ENCODE peak calls at places on chromosomes 5 and 9, in seven cellular contexts. One of them, this sample, is unnamed.

GRCh38 chr9:8036914-8037524 is 237.4 kb upstream of the DMAC1 start:
- DNase-seq in fibroblast of pulmonary artery: no peak
- DNase-seq in stomach: no peak
- DNase-seq in lower lobe of right lung: no peak
- DNase-seq in GM12864: no peak
- DNase-seq in choroid plexus epithelial cell: no peak
- DNase-seq in PC-9: no peak
- DNase-seq in this sample: no peak

GRCh38 chr5:171762016-171762415 is 23.6 kb upstream of the SMIM23 start:
- DNase-seq in fibroblast of pulmonary artery: no peak
- DNase-seq in stomach: no peak
- DNase-seq in lower lobe of right lung: no peak
- DNase-seq in GM12864: no peak
- DNase-seq in choroid plexus epithelial cell: no peak
- DNase-seq in PC-9: no peak
- DNase-seq in this sample: no peak

GRCh38 chr9:91494751-91495150 is 71.1 kb upstream of the NFIL3 start:
- DNase-seq in fibroblast of pulmonary artery: no peak
- DNase-seq in stomach: no peak
- DNase-seq in lower lobe of right lung: no peak
- DNase-seq in GM12864: no peak
- DNase-seq in choroid plexus epithelial cell: no peak
- DNase-seq in PC-9: no peak
- DNase-seq in this sample: no peak

GRCh38 chr5:142716963-142717362 is 31.1 kb upstream of the FGF1 start:
- DNase-seq in fibroblast of pulmonary artery: peak
- DNase-seq in stomach: peak
- DNase-seq in lower lobe of right lung: no peak
- DNase-seq in GM12864: peak
- DNase-seq in choroid plexus epithelial cell: peak
- DNase-seq in PC-9: no peak
- DNase-seq in this sample: peak

GRCh38 chr9:107899961-107900330 is 410.4 kb upstream of the KLF4 start:
- DNase-seq in fibroblast of pulmonary artery: no peak
- DNase-seq in stomach: no peak
- DNase-seq in lower lobe of right lung: no peak
- DNase-seq in GM12864: no peak
- DNase-seq in choroid plexus epithelial cell: no peak
- DNase-seq in PC-9: no peak
- DNase-seq in this sample: no peak

GRCh38 chr9:122788831-122789230 is at the start of gene OR5C1:
- DNase-seq in fibroblast of pulmonary artery: no peak
- DNase-seq in stomach: no peak
- DNase-seq in lower lobe of right lung: no peak
- DNase-seq in GM12864: no peak
- DNase-seq in choroid plexus epithelial cell: no peak
- DNase-seq in PC-9: no peak
- DNase-seq in this sample: no peak

GRCh38 chr9:110065527-110065926 is 142.4 kb downstream of the C9orf152 start:
- DNase-seq in fibroblast of pulmonary artery: peak
- DNase-seq in stomach: no peak
- DNase-seq in lower lobe of right lung: no peak
- DNase-seq in GM12864: peak
- DNase-seq in choroid plexus epithelial cell: peak
- DNase-seq in PC-9: no peak
- DNase-seq in this sample: peak

GRCh38 chr5:119629339-119629738 is at the start of gene FAM170A:
- DNase-seq in fibroblast of pulmonary artery: no peak
- DNase-seq in stomach: no peak
- DNase-seq in lower lobe of right lung: no peak
- DNase-seq in GM12864: no peak
- DNase-seq in choroid plexus epithelial cell: no peak
- DNase-seq in PC-9: no peak
- DNase-seq in this sample: no peak

GRCh38 chr9:73595036-73595545 is 443.4 kb downstream of the ANXA1 start:
- DNase-seq in fibroblast of pulmonary artery: no peak
- DNase-seq in stomach: no peak
- DNase-seq in lower lobe of right lung: no peak
- DNase-seq in GM12864: no peak
- DNase-seq in choroid plexus epithelial cell: no peak
- DNase-seq in PC-9: no peak
- DNase-seq in this sample: no peak

GRCh38 chr5:106331415-106331814 is 1339.3 kb downstream of the EFNA5 start:
- DNase-seq in fibroblast of pulmonary artery: peak
- DNase-seq in stomach: no peak
- DNase-seq in lower lobe of right lung: no peak
- DNase-seq in GM12864: no peak
- DNase-seq in choroid plexus epithelial cell: peak
- DNase-seq in PC-9: no peak
- DNase-seq in this sample: peak

GRCh38 chr5:59506285-59506877 is 387.1 kb downstream of the PDE4D start:
- DNase-seq in fibroblast of pulmonary artery: peak
- DNase-seq in stomach: no peak
- DNase-seq in lower lobe of right lung: no peak
- DNase-seq in GM12864: no peak
- DNase-seq in choroid plexus epithelial cell: peak
- DNase-seq in PC-9: no peak
- DNase-seq in this sample: peak

GRCh38 chr5:91443028-91443427 is 59.9 kb upstream of the ARRDC3 start:
- DNase-seq in fibroblast of pulmonary artery: peak
- DNase-seq in stomach: no peak
- DNase-seq in lower lobe of right lung: no peak
- DNase-seq in GM12864: no peak
- DNase-seq in choroid plexus epithelial cell: no peak
- DNase-seq in PC-9: no peak
- DNase-seq in this sample: peak

GRCh38 chr5:76325326-76325725 is 77.8 kb upstream of the IQGAP2 start:
- DNase-seq in fibroblast of pulmonary artery: no peak
- DNase-seq in stomach: no peak
- DNase-seq in lower lobe of right lung: no peak
- DNase-seq in GM12864: no peak
- DNase-seq in choroid plexus epithelial cell: no peak
- DNase-seq in PC-9: no peak
- DNase-seq in this sample: no peak

GRCh38 chr9:10876333-10876732 is 263.5 kb upstream of the PTPRD start:
- DNase-seq in fibroblast of pulmonary artery: peak
- DNase-seq in stomach: no peak
- DNase-seq in lower lobe of right lung: no peak
- DNase-seq in GM12864: no peak
- DNase-seq in choroid plexus epithelial cell: peak
- DNase-seq in PC-9: no peak
- DNase-seq in this sample: peak

GRCh38 chr5:143693691-143694252 is 118.2 kb upstream of the HMHB1 start:
- DNase-seq in fibroblast of pulmonary artery: no peak
- DNase-seq in stomach: no peak
- DNase-seq in lower lobe of right lung: no peak
- DNase-seq in GM12864: peak
- DNase-seq in choroid plexus epithelial cell: peak
- DNase-seq in PC-9: no peak
- DNase-seq in this sample: peak

GRCh38 chr5:32027093-32027716 is 146.9 kb downstream of the GOLPH3 start:
- DNase-seq in fibroblast of pulmonary artery: no peak
- DNase-seq in stomach: no peak
- DNase-seq in lower lobe of right lung: no peak
- DNase-seq in GM12864: no peak
- DNase-seq in choroid plexus epithelial cell: peak
- DNase-seq in PC-9: no peak
- DNase-seq in this sample: no peak

GRCh38 chr9:83432104-83432627 is 106.0 kb downstream of the FRMD3 start:
- DNase-seq in fibroblast of pulmonary artery: peak
- DNase-seq in stomach: peak
- DNase-seq in lower lobe of right lung: peak
- DNase-seq in GM12864: no peak
- DNase-seq in choroid plexus epithelial cell: peak
- DNase-seq in PC-9: peak
- DNase-seq in this sample: peak

GRCh38 chr5:172035039-172035438 is 28.6 kb upstream of the FBXW11 start:
- DNase-seq in fibroblast of pulmonary artery: no peak
- DNase-seq in stomach: no peak
- DNase-seq in lower lobe of right lung: no peak
- DNase-seq in GM12864: peak
- DNase-seq in choroid plexus epithelial cell: no peak
- DNase-seq in PC-9: no peak
- DNase-seq in this sample: no peak

GRCh38 chr9:35774907-35775635 is 16.3 kb upstream of the NPR2 start:
- DNase-seq in fibroblast of pulmonary artery: peak
- DNase-seq in stomach: no peak
- DNase-seq in lower lobe of right lung: no peak
- DNase-seq in GM12864: no peak
- DNase-seq in choroid plexus epithelial cell: no peak
- DNase-seq in PC-9: no peak
- DNase-seq in this sample: no peak

GRCh38 chr5:124824637-124825158 is 78.3 kb upstream of the ZNF608 start:
- DNase-seq in fibroblast of pulmonary artery: peak
- DNase-seq in stomach: no peak
- DNase-seq in lower lobe of right lung: no peak
- DNase-seq in GM12864: no peak
- DNase-seq in choroid plexus epithelial cell: peak
- DNase-seq in PC-9: no peak
- DNase-seq in this sample: peak

GRCh38 chr9:16873131-16873787 is 2.8 kb upstream of the BNC2 start:
- DNase-seq in fibroblast of pulmonary artery: peak
- DNase-seq in stomach: no peak
- DNase-seq in lower lobe of right lung: no peak
- DNase-seq in GM12864: no peak
- DNase-seq in choroid plexus epithelial cell: peak
- DNase-seq in PC-9: no peak
- DNase-seq in this sample: peak

GRCh38 chr5:94391996-94392395 is 226.4 kb downstream of the KIAA0825 start:
- DNase-seq in fibroblast of pulmonary artery: no peak
- DNase-seq in stomach: no peak
- DNase-seq in lower lobe of right lung: no peak
- DNase-seq in GM12864: no peak
- DNase-seq in choroid plexus epithelial cell: no peak
- DNase-seq in PC-9: no peak
- DNase-seq in this sample: no peak

GRCh38 chr9:115107701-115108100 is 10.3 kb downstream of the TNC start:
- DNase-seq in fibroblast of pulmonary artery: no peak
- DNase-seq in stomach: peak
- DNase-seq in lower lobe of right lung: no peak
- DNase-seq in GM12864: no peak
- DNase-seq in choroid plexus epithelial cell: no peak
- DNase-seq in PC-9: no peak
- DNase-seq in this sample: no peak

GRCh38 chr5:177447066-177447610 is 524 bp downstream of the PRR7 start:
- DNase-seq in fibroblast of pulmonary artery: peak
- DNase-seq in stomach: peak
- DNase-seq in lower lobe of right lung: peak
- DNase-seq in GM12864: no peak
- DNase-seq in choroid plexus epithelial cell: peak
- DNase-seq in PC-9: peak
- DNase-seq in this sample: no peak

GRCh38 chr9:93121316-93122241 is 12.5 kb downstream of the NINJ1 start:
- DNase-seq in fibroblast of pulmonary artery: no peak
- DNase-seq in stomach: no peak
- DNase-seq in lower lobe of right lung: peak
- DNase-seq in GM12864: no peak
- DNase-seq in choroid plexus epithelial cell: no peak
- DNase-seq in PC-9: no peak
- DNase-seq in this sample: no peak

GRCh38 chr5:56050566-56051292 is 56.0 kb upstream of the IL6ST start:
- DNase-seq in fibroblast of pulmonary artery: peak
- DNase-seq in stomach: no peak
- DNase-seq in lower lobe of right lung: no peak
- DNase-seq in GM12864: no peak
- DNase-seq in choroid plexus epithelial cell: no peak
- DNase-seq in PC-9: no peak
- DNase-seq in this sample: peak

GRCh38 chr9:34363619-34364351 is 12.9 kb downstream of the MYORG start:
- DNase-seq in fibroblast of pulmonary artery: peak
- DNase-seq in stomach: no peak
- DNase-seq in lower lobe of right lung: no peak
- DNase-seq in GM12864: no peak
- DNase-seq in choroid plexus epithelial cell: peak
- DNase-seq in PC-9: no peak
- DNase-seq in this sample: peak
- H3K4me3 ChIP-seq in fibroblast of pulmonary artery: peak
- H3K4me3 ChIP-seq in stomach: no peak
- H3K4me3 ChIP-seq in lower lobe of right lung: no peak
- H3K4me3 ChIP-seq in GM12864: no peak
- H3K4me3 ChIP-seq in choroid plexus epithelial cell: peak
- H3K4me3 ChIP-seq in PC-9: no peak
- H3K4me3 ChIP-seq in this sample: no peak

GRCh38 chr9:137406085-137406773 is 16.7 kb downstream of the EXD3 start:
- DNase-seq in fibroblast of pulmonary artery: no peak
- DNase-seq in stomach: no peak
- DNase-seq in lower lobe of right lung: no peak
- DNase-seq in GM12864: no peak
- DNase-seq in choroid plexus epithelial cell: no peak
- DNase-seq in PC-9: no peak
- DNase-seq in this sample: no peak
- H3K4me3 ChIP-seq in fibroblast of pulmonary artery: peak
- H3K4me3 ChIP-seq in stomach: peak
- H3K4me3 ChIP-seq in lower lobe of right lung: peak
- H3K4me3 ChIP-seq in GM12864: no peak
- H3K4me3 ChIP-seq in choroid plexus epithelial cell: no peak
- H3K4me3 ChIP-seq in PC-9: no peak
- H3K4me3 ChIP-seq in this sample: no peak

GRCh38 chr5:102807878-102808502 is 52.9 kb downstream of the PAM start:
- DNase-seq in fibroblast of pulmonary artery: peak
- DNase-seq in stomach: no peak
- DNase-seq in lower lobe of right lung: no peak
- DNase-seq in GM12864: no peak
- DNase-seq in choroid plexus epithelial cell: peak
- DNase-seq in PC-9: no peak
- DNase-seq in this sample: no peak
- H3K4me3 ChIP-seq in fibroblast of pulmonary artery: no peak
- H3K4me3 ChIP-seq in stomach: no peak
- H3K4me3 ChIP-seq in lower lobe of right lung: no peak
- H3K4me3 ChIP-seq in GM12864: no peak
- H3K4me3 ChIP-seq in choroid plexus epithelial cell: no peak
- H3K4me3 ChIP-seq in PC-9: no peak
- H3K4me3 ChIP-seq in this sample: no peak

GRCh38 chr5:178577944-178578343 is 12.2 kb downstream of the COL23A1 start:
- DNase-seq in fibroblast of pulmonary artery: no peak
- DNase-seq in stomach: no peak
- DNase-seq in lower lobe of right lung: no peak
- DNase-seq in GM12864: no peak
- DNase-seq in choroid plexus epithelial cell: no peak
- DNase-seq in PC-9: no peak
- DNase-seq in this sample: no peak

GRCh38 chr5:178573216-178573615 is 17.0 kb downstream of the COL23A1 start:
- DNase-seq in fibroblast of pulmonary artery: no peak
- DNase-seq in stomach: no peak
- DNase-seq in lower lobe of right lung: no peak
- DNase-seq in GM12864: no peak
- DNase-seq in choroid plexus epithelial cell: no peak
- DNase-seq in PC-9: no peak
- DNase-seq in this sample: no peak

GRCh38 chr5:178580556-178580955 is 9.6 kb downstream of the COL23A1 start:
- DNase-seq in fibroblast of pulmonary artery: no peak
- DNase-seq in stomach: no peak
- DNase-seq in lower lobe of right lung: no peak
- DNase-seq in GM12864: no peak
- DNase-seq in choroid plexus epithelial cell: no peak
- DNase-seq in PC-9: no peak
- DNase-seq in this sample: no peak

GRCh38 chr5:178576591-178577351 is 13.4 kb downstream of the COL23A1 start:
- DNase-seq in fibroblast of pulmonary artery: no peak
- DNase-seq in stomach: no peak
- DNase-seq in lower lobe of right lung: no peak
- DNase-seq in GM12864: no peak
- DNase-seq in choroid plexus epithelial cell: no peak
- DNase-seq in PC-9: no peak
- DNase-seq in this sample: no peak

GRCh38 chr5:178577376-178577839 is 12.8 kb downstream of the COL23A1 start:
- DNase-seq in fibroblast of pulmonary artery: no peak
- DNase-seq in stomach: no peak
- DNase-seq in lower lobe of right lung: no peak
- DNase-seq in GM12864: no peak
- DNase-seq in choroid plexus epithelial cell: no peak
- DNase-seq in PC-9: no peak
- DNase-seq in this sample: no peak
- H3K4me3 ChIP-seq in fibroblast of pulmonary artery: no peak
- H3K4me3 ChIP-seq in stomach: peak
- H3K4me3 ChIP-seq in lower lobe of right lung: peak
- H3K4me3 ChIP-seq in GM12864: no peak
- H3K4me3 ChIP-seq in choroid plexus epithelial cell: no peak
- H3K4me3 ChIP-seq in PC-9: no peak
- H3K4me3 ChIP-seq in this sample: no peak